ENCODE peak calls at places on chromosomes 16 and 17, in six cellular contexts. P, L, V, A, E and Z are unnamed samples.

GRCh38 chr16:88317619-88317977 is 65.2 kb upstream of the ZNF469 start:
- DNase-seq in P (no peak), L (peak; percentile 51), V (no peak), A (no peak), E (no peak), Z (no peak)

GRCh38 chr17:43900183-43900857 is 7.0 kb downstream of the MPP2 start:
- DNase-seq in P (peak; percentile 95), L (peak; percentile 93), V (peak; percentile 100), A (peak; percentile 73), E (peak; percentile 84), Z (peak; percentile 90)

GRCh38 chr16:27722266-27722636 is 172.3 kb downstream of the KATNIP start:
- DNase-seq in P (no peak), L (no peak), V (peak; percentile 43), A (no peak), E (no peak), Z (no peak)

GRCh38 chr16:24114876-24115275 is 141.3 kb upstream of the CACNG3 start:
- DNase-seq in P (no peak), L (no peak), V (no peak), A (no peak), E (no peak), Z (no peak)

GRCh38 chr16:74709477-74709877 is 8.8 kb upstream of the MLKL start:
- DNase-seq in P (peak; percentile 92), L (peak; percentile 85), V (peak; percentile 90), A (peak; percentile 64), E (peak; percentile 85), Z (peak; percentile 85)

GRCh38 chr17:78532311-78532710 is 44.9 kb downstream of the DNAH17 start:
- DNase-seq in P (no peak), L (no peak), V (no peak), A (no peak), E (no peak), Z (no peak)

GRCh38 chr16:87165885-87166284 is 151.3 kb downstream of the C16orf95 start:
- DNase-seq in P (no peak), L (no peak), V (no peak), A (no peak), E (no peak), Z (no peak)

GRCh38 chr16:65728172-65728571 is 606.3 kb upstream of the CDH11 start:
- DNase-seq in P (no peak), L (no peak), V (no peak), A (no peak), E (peak; percentile 23), Z (no peak)

GRCh38 chr17:17750881-17751280 is 69.6 kb downstream of the RAI1 start:
- DNase-seq in P (no peak), L (no peak), V (no peak), A (peak; percentile 24), E (no peak), Z (peak; percentile 86)

GRCh38 chr17:81961087-81961514 is at the start of gene NOTUM:
- DNase-seq in P (no peak), L (no peak), V (peak; percentile 63), A (no peak), E (no peak), Z (no peak)

GRCh38 chr17:496761-497586 is 144.4 kb upstream of the RPH3AL start:
- DNase-seq in P (no peak), L (no peak), V (no peak), A (no peak), E (no peak), Z (no peak)

GRCh38 chr16:51853586-51853985 is 693.4 kb downstream of the TOX3 start:
- DNase-seq in P (no peak), L (no peak), V (no peak), A (no peak), E (no peak), Z (no peak)

GRCh38 chr17:74478369-74479100 is 12.1 kb downstream of the CD300A start:
- DNase-seq in P (no peak), L (no peak), V (no peak), A (no peak), E (no peak), Z (no peak)

GRCh38 chr16:64846966-64847365 is 274.9 kb downstream of the CDH11 start:
- DNase-seq in P (no peak), L (no peak), V (no peak), A (no peak), E (no peak), Z (no peak)

GRCh38 chr16:2196981-2197511 is 641 bp upstream of the CASKIN1 start:
- DNase-seq in P (no peak), L (no peak), V (no peak), A (no peak), E (no peak), Z (no peak)

GRCh38 chr17:1830288-1830687 is 483 bp downstream of the RPA1 start:
- DNase-seq in P (no peak), L (no peak), V (no peak), A (peak; percentile 10), E (peak; percentile 3), Z (no peak)

GRCh38 chr17:82843904-82844640 is 4.2 kb upstream of the ZNF750 start:
- DNase-seq in P (no peak), L (no peak), V (no peak), A (no peak), E (no peak), Z (no peak)

GRCh38 chr16:62615526-62615925 is 579.3 kb upstream of the CDH8 start:
- DNase-seq in P (no peak), L (no peak), V (no peak), A (no peak), E (no peak), Z (no peak)

GRCh38 chr17:59105852-59106462 is 723 bp downstream of the TRIM37 start:
- DNase-seq in P (peak; percentile 85), L (peak; percentile 82), V (peak; percentile 46), A (peak; percentile 72), E (no peak), Z (no peak)

GRCh38 chr16:23788653-23789052 is 33.8 kb downstream of the CHP2 start:
- DNase-seq in P (no peak), L (no peak), V (no peak), A (no peak), E (no peak), Z (no peak)

GRCh38 chr16:48384982-48385271 is 286 bp downstream of the SIAH1 start:
- DNase-seq in P (no peak), L (no peak), V (no peak), A (no peak), E (no peak), Z (peak; percentile 82)

GRCh38 chr17:8807070-8807550 is 7.9 kb upstream of the MFSD6L start:
- DNase-seq in P (peak; percentile 48), L (no peak), V (no peak), A (no peak), E (no peak), Z (peak; percentile 88)

GRCh38 chr16:46673320-46674013 is 15.5 kb downstream of the VPS35 start:
- DNase-seq in P (no peak), L (no peak), V (peak; percentile 47), A (peak; percentile 16), E (peak; percentile 39), Z (peak; percentile 47)

GRCh38 chr16:17509194-17509593 is 38.4 kb upstream of the XYLT1 start:
- DNase-seq in P (no peak), L (no peak), V (no peak), A (no peak), E (no peak), Z (no peak)

GRCh38 chr16:47774661-47775060 is 313.5 kb downstream of the PHKB start:
- DNase-seq in P (no peak), L (no peak), V (no peak), A (no peak), E (peak; percentile 8), Z (no peak)

GRCh38 chr17:77546772-77547201 is 406.0 kb downstream of the SEC14L1 start:
- DNase-seq in P (no peak), L (no peak), V (no peak), A (no peak), E (peak; percentile 26), Z (no peak)

GRCh38 chr16:82758406-82758805 is 131.6 kb downstream of the CDH13 start:
- DNase-seq in P (no peak), L (no peak), V (no peak), A (no peak), E (no peak), Z (no peak)

GRCh38 chr17:45227101-45227591 is 5.5 kb downstream of the FMNL1 start:
- DNase-seq in P (no peak), L (no peak), V (no peak), A (no peak), E (no peak), Z (no peak)

GRCh38 chr17:61806941-61807340 is 56.4 kb downstream of the BRIP1 start:
- DNase-seq in P (no peak), L (no peak), V (no peak), A (no peak), E (no peak), Z (no peak)

GRCh38 chr16:23861874-23862273 is 26.1 kb downstream of the PRKCB start:
- DNase-seq in P (no peak), L (no peak), V (no peak), A (no peak), E (no peak), Z (no peak)

GRCh38 chr17:15999974-16000827 is 577 bp downstream of the TTC19 start:
- DNase-seq in P (no peak), L (no peak), V (no peak), A (peak; percentile 1), E (no peak), Z (no peak)

GRCh38 chr17:81666092-81666341 is 388 bp downstream of the OXLD1 start:
- DNase-seq in P (no peak), L (no peak), V (no peak), A (no peak), E (no peak), Z (no peak)

GRCh38 chr17:16945513-16946201 is 26.3 kb downstream of the TNFRSF13B start:
- DNase-seq in P (peak; percentile 78), L (no peak), V (no peak), A (no peak), E (no peak), Z (no peak)

GRCh38 chr17:35865412-35866355 is 3.0 kb downstream of the HEATR9 start:
- DNase-seq in P (no peak), L (no peak), V (no peak), A (no peak), E (no peak), Z (no peak)

GRCh38 chr17:40600486-40601046 is 35.3 kb upstream of the CCR7 start:
- DNase-seq in P (peak; percentile 36), L (no peak), V (no peak), A (no peak), E (no peak), Z (no peak)

GRCh38 chr16:22646948-22647556 is 136.4 kb downstream of the NPIPB5 start:
- DNase-seq in P (peak; percentile 71), L (no peak), V (no peak), A (no peak), E (no peak), Z (no peak)

GRCh38 chr16:81699596-81699995 is 79.5 kb upstream of the PLCG2 start:
- DNase-seq in P (no peak), L (peak; percentile 19), V (no peak), A (no peak), E (no peak), Z (no peak)